ENCODE peak calls at places on chromosomes 16 and 17, in seven cellular contexts. One of them, this sample, is unnamed.

GRCh38 chr16:1794221-1794871 is 841 bp upstream of the IGFALS start:
- DNase-seq in immature natural killer cell: no peak
- DNase-seq in activated CD8-positive, alpha-beta T cell treated with anti-CD3 and anti-CD28 coated beads, Interleukin-2, amount 10 ng/mL, durations not matched to agents 7 days and 5 days: no peak
- DNase-seq in HEK293T: no peak
- DNase-seq in caudate nucleus: no peak
- DNase-seq in Daoy: no peak
- DNase-seq in endothelial cell of umbilical vein: no peak
- DNase-seq in this sample: no peak

GRCh38 chr17:29699283-29699682 is 76.6 kb upstream of the CORO6 start:
- DNase-seq in Daoy: no peak
- DNase-seq in activated CD8-positive, alpha-beta T cell treated with anti-CD3 and anti-CD28 coated beads, Interleukin-2, amount 10 ng/mL, durations not matched to agents 7 days and 5 days: no peak
- DNase-seq in immature natural killer cell: no peak
- DNase-seq in HEK293T: no peak
- DNase-seq in caudate nucleus: peak
- DNase-seq in endothelial cell of umbilical vein: no peak
- DNase-seq in this sample: peak

GRCh38 chr17:61247438-61247837 is 152.2 kb upstream of the TBX2 start:
- DNase-seq in Daoy: peak
- DNase-seq in caudate nucleus: no peak
- DNase-seq in endothelial cell of umbilical vein: no peak
- DNase-seq in immature natural killer cell: no peak
- DNase-seq in activated CD8-positive, alpha-beta T cell treated with anti-CD3 and anti-CD28 coated beads, Interleukin-2, amount 10 ng/mL, durations not matched to agents 7 days and 5 days: no peak
- DNase-seq in HEK293T: no peak
- DNase-seq in this sample: no peak

GRCh38 chr17:6913608-6914443 is 82.0 kb upstream of the ALOX12 start:
- DNase-seq in activated CD8-positive, alpha-beta T cell treated with anti-CD3 and anti-CD28 coated beads, Interleukin-2, amount 10 ng/mL, durations not matched to agents 7 days and 5 days: peak
- DNase-seq in HEK293T: peak
- DNase-seq in Daoy: peak
- DNase-seq in immature natural killer cell: peak
- DNase-seq in caudate nucleus: peak
- DNase-seq in endothelial cell of umbilical vein: peak
- DNase-seq in this sample: peak

GRCh38 chr16:24972608-24973220 is 42.5 kb downstream of the ARHGAP17 start:
- DNase-seq in Daoy: no peak
- DNase-seq in HEK293T: no peak
- DNase-seq in endothelial cell of umbilical vein: no peak
- DNase-seq in activated CD8-positive, alpha-beta T cell treated with anti-CD3 and anti-CD28 coated beads, Interleukin-2, amount 10 ng/mL, durations not matched to agents 7 days and 5 days: peak
- DNase-seq in caudate nucleus: no peak
- DNase-seq in immature natural killer cell: peak
- DNase-seq in this sample: no peak

GRCh38 chr17:42018339-42018738 is 1.1 kb upstream of the DNAJC7 start:
- DNase-seq in HEK293T: no peak
- DNase-seq in Daoy: no peak
- DNase-seq in activated CD8-positive, alpha-beta T cell treated with anti-CD3 and anti-CD28 coated beads, Interleukin-2, amount 10 ng/mL, durations not matched to agents 7 days and 5 days: no peak
- DNase-seq in immature natural killer cell: no peak
- DNase-seq in caudate nucleus: no peak
- DNase-seq in endothelial cell of umbilical vein: no peak
- DNase-seq in this sample: no peak

GRCh38 chr16:25633549-25633948 is 58.2 kb upstream of the HS3ST4 start:
- DNase-seq in activated CD8-positive, alpha-beta T cell treated with anti-CD3 and anti-CD28 coated beads, Interleukin-2, amount 10 ng/mL, durations not matched to agents 7 days and 5 days: no peak
- DNase-seq in endothelial cell of umbilical vein: no peak
- DNase-seq in caudate nucleus: no peak
- DNase-seq in Daoy: no peak
- DNase-seq in immature natural killer cell: no peak
- DNase-seq in HEK293T: no peak
- DNase-seq in this sample: no peak

GRCh38 chr16:67543036-67543435 is 14.4 kb downstream of the RIPOR1 start:
- DNase-seq in endothelial cell of umbilical vein: no peak
- DNase-seq in Daoy: no peak
- DNase-seq in caudate nucleus: no peak
- DNase-seq in HEK293T: no peak
- DNase-seq in immature natural killer cell: no peak
- DNase-seq in activated CD8-positive, alpha-beta T cell treated with anti-CD3 and anti-CD28 coated beads, Interleukin-2, amount 10 ng/mL, durations not matched to agents 7 days and 5 days: no peak
- DNase-seq in this sample: no peak

GRCh38 chr17:50414808-50415207 is 11.2 kb upstream of the ACSF2 start:
- DNase-seq in caudate nucleus: no peak
- DNase-seq in immature natural killer cell: no peak
- DNase-seq in Daoy: no peak
- DNase-seq in HEK293T: no peak
- DNase-seq in activated CD8-positive, alpha-beta T cell treated with anti-CD3 and anti-CD28 coated beads, Interleukin-2, amount 10 ng/mL, durations not matched to agents 7 days and 5 days: no peak
- DNase-seq in endothelial cell of umbilical vein: no peak
- DNase-seq in this sample: no peak

GRCh38 chr17:2089021-2089422 is 34.1 kb downstream of the HIC1 start:
- DNase-seq in caudate nucleus: no peak
- DNase-seq in HEK293T: no peak
- DNase-seq in Daoy: peak
- DNase-seq in endothelial cell of umbilical vein: peak
- DNase-seq in immature natural killer cell: no peak
- DNase-seq in activated CD8-positive, alpha-beta T cell treated with anti-CD3 and anti-CD28 coated beads, Interleukin-2, amount 10 ng/mL, durations not matched to agents 7 days and 5 days: no peak
- DNase-seq in this sample: no peak

GRCh38 chr17:54992797-54993639 is 24.5 kb downstream of the STXBP4 start:
- DNase-seq in immature natural killer cell: peak
- DNase-seq in Daoy: peak
- DNase-seq in endothelial cell of umbilical vein: peak
- DNase-seq in HEK293T: peak
- DNase-seq in caudate nucleus: no peak
- DNase-seq in activated CD8-positive, alpha-beta T cell treated with anti-CD3 and anti-CD28 coated beads, Interleukin-2, amount 10 ng/mL, durations not matched to agents 7 days and 5 days: no peak
- DNase-seq in this sample: no peak

GRCh38 chr16:86722970-86723369 is 144.6 kb downstream of the FOXL1 start:
- DNase-seq in activated CD8-positive, alpha-beta T cell treated with anti-CD3 and anti-CD28 coated beads, Interleukin-2, amount 10 ng/mL, durations not matched to agents 7 days and 5 days: no peak
- DNase-seq in immature natural killer cell: no peak
- DNase-seq in HEK293T: no peak
- DNase-seq in Daoy: no peak
- DNase-seq in caudate nucleus: no peak
- DNase-seq in endothelial cell of umbilical vein: no peak
- DNase-seq in this sample: no peak

GRCh38 chr16:1823821-1824220 is 2.8 kb downstream of the HAGH start:
- DNase-seq in HEK293T: no peak
- DNase-seq in endothelial cell of umbilical vein: peak
- DNase-seq in caudate nucleus: peak
- DNase-seq in Daoy: peak
- DNase-seq in immature natural killer cell: no peak
- DNase-seq in activated CD8-positive, alpha-beta T cell treated with anti-CD3 and anti-CD28 coated beads, Interleukin-2, amount 10 ng/mL, durations not matched to agents 7 days and 5 days: peak
- DNase-seq in this sample: no peak

GRCh38 chr17:20979792-20980083 is 63.1 kb downstream of the USP22 start:
- DNase-seq in HEK293T: no peak
- DNase-seq in Daoy: no peak
- DNase-seq in endothelial cell of umbilical vein: no peak
- DNase-seq in caudate nucleus: no peak
- DNase-seq in activated CD8-positive, alpha-beta T cell treated with anti-CD3 and anti-CD28 coated beads, Interleukin-2, amount 10 ng/mL, durations not matched to agents 7 days and 5 days: no peak
- DNase-seq in immature natural killer cell: no peak
- DNase-seq in this sample: no peak

GRCh38 chr17:14712471-14713075 is 411.7 kb downstream of the HS3ST3B1 start:
- DNase-seq in HEK293T: no peak
- DNase-seq in endothelial cell of umbilical vein: no peak
- DNase-seq in Daoy: no peak
- DNase-seq in caudate nucleus: no peak
- DNase-seq in activated CD8-positive, alpha-beta T cell treated with anti-CD3 and anti-CD28 coated beads, Interleukin-2, amount 10 ng/mL, durations not matched to agents 7 days and 5 days: no peak
- DNase-seq in immature natural killer cell: no peak
- DNase-seq in this sample: no peak

GRCh38 chr17:63993368-63993990 is 4.7 kb upstream of the PRR29 start:
- DNase-seq in HEK293T: no peak
- DNase-seq in endothelial cell of umbilical vein: no peak
- DNase-seq in immature natural killer cell: peak
- DNase-seq in Daoy: no peak
- DNase-seq in activated CD8-positive, alpha-beta T cell treated with anti-CD3 and anti-CD28 coated beads, Interleukin-2, amount 10 ng/mL, durations not matched to agents 7 days and 5 days: peak
- DNase-seq in caudate nucleus: no peak
- DNase-seq in this sample: no peak

GRCh38 chr16:22813946-22814325 is at the start of gene HS3ST2:
- DNase-seq in HEK293T: peak
- DNase-seq in endothelial cell of umbilical vein: no peak
- DNase-seq in activated CD8-positive, alpha-beta T cell treated with anti-CD3 and anti-CD28 coated beads, Interleukin-2, amount 10 ng/mL, durations not matched to agents 7 days and 5 days: no peak
- DNase-seq in Daoy: peak
- DNase-seq in immature natural killer cell: no peak
- DNase-seq in caudate nucleus: no peak
- DNase-seq in this sample: peak

GRCh38 chr17:19303367-19303776 is 59.2 kb downstream of the B9D1 start:
- DNase-seq in Daoy: peak
- DNase-seq in HEK293T: no peak
- DNase-seq in endothelial cell of umbilical vein: no peak
- DNase-seq in caudate nucleus: no peak
- DNase-seq in immature natural killer cell: no peak
- DNase-seq in activated CD8-positive, alpha-beta T cell treated with anti-CD3 and anti-CD28 coated beads, Interleukin-2, amount 10 ng/mL, durations not matched to agents 7 days and 5 days: no peak
- DNase-seq in this sample: no peak

GRCh38 chr17:11555530-11555929 is 42.7 kb upstream of the DNAH9 start:
- DNase-seq in caudate nucleus: no peak
- DNase-seq in Daoy: no peak
- DNase-seq in immature natural killer cell: no peak
- DNase-seq in activated CD8-positive, alpha-beta T cell treated with anti-CD3 and anti-CD28 coated beads, Interleukin-2, amount 10 ng/mL, durations not matched to agents 7 days and 5 days: no peak
- DNase-seq in HEK293T: no peak
- DNase-seq in endothelial cell of umbilical vein: no peak
- DNase-seq in this sample: no peak

GRCh38 chr17:28174352-28175046 is 132.0 kb downstream of the NLK start:
- DNase-seq in HEK293T: no peak
- DNase-seq in immature natural killer cell: peak
- DNase-seq in Daoy: peak
- DNase-seq in endothelial cell of umbilical vein: peak
- DNase-seq in caudate nucleus: no peak
- DNase-seq in activated CD8-positive, alpha-beta T cell treated with anti-CD3 and anti-CD28 coated beads, Interleukin-2, amount 10 ng/mL, durations not matched to agents 7 days and 5 days: peak
- DNase-seq in this sample: no peak

GRCh38 chr17:81489012-81489968 is 23.3 kb downstream of the ACTG1 start:
- DNase-seq in Daoy: no peak
- DNase-seq in immature natural killer cell: no peak
- DNase-seq in activated CD8-positive, alpha-beta T cell treated with anti-CD3 and anti-CD28 coated beads, Interleukin-2, amount 10 ng/mL, durations not matched to agents 7 days and 5 days: no peak
- DNase-seq in caudate nucleus: peak
- DNase-seq in HEK293T: no peak
- DNase-seq in endothelial cell of umbilical vein: no peak
- DNase-seq in this sample: no peak

GRCh38 chr16:3187798-3188674 is at the start of gene OR1F1:
- DNase-seq in immature natural killer cell: no peak
- DNase-seq in caudate nucleus: peak
- DNase-seq in activated CD8-positive, alpha-beta T cell treated with anti-CD3 and anti-CD28 coated beads, Interleukin-2, amount 10 ng/mL, durations not matched to agents 7 days and 5 days: peak
- DNase-seq in endothelial cell of umbilical vein: no peak
- DNase-seq in Daoy: peak
- DNase-seq in HEK293T: peak
- DNase-seq in this sample: no peak

GRCh38 chr17:4747847-4748246 is 8.1 kb upstream of the CXCL16 start:
- DNase-seq in Daoy: no peak
- DNase-seq in immature natural killer cell: no peak
- DNase-seq in endothelial cell of umbilical vein: peak
- DNase-seq in activated CD8-positive, alpha-beta T cell treated with anti-CD3 and anti-CD28 coated beads, Interleukin-2, amount 10 ng/mL, durations not matched to agents 7 days and 5 days: peak
- DNase-seq in HEK293T: no peak
- DNase-seq in caudate nucleus: no peak
- DNase-seq in this sample: no peak

GRCh38 chr17:51228177-51228576 is 31.7 kb downstream of the MBTD1 start:
- DNase-seq in caudate nucleus: no peak
- DNase-seq in immature natural killer cell: no peak
- DNase-seq in endothelial cell of umbilical vein: no peak
- DNase-seq in HEK293T: no peak
- DNase-seq in activated CD8-positive, alpha-beta T cell treated with anti-CD3 and anti-CD28 coated beads, Interleukin-2, amount 10 ng/mL, durations not matched to agents 7 days and 5 days: no peak
- DNase-seq in Daoy: no peak
- DNase-seq in this sample: no peak

GRCh38 chr16:67415872-67416793 is at the start of gene ZDHHC1:
- DNase-seq in immature natural killer cell: peak
- DNase-seq in Daoy: peak
- DNase-seq in HEK293T: peak
- DNase-seq in endothelial cell of umbilical vein: peak
- DNase-seq in caudate nucleus: peak
- DNase-seq in activated CD8-positive, alpha-beta T cell treated with anti-CD3 and anti-CD28 coated beads, Interleukin-2, amount 10 ng/mL, durations not matched to agents 7 days and 5 days: peak
- DNase-seq in this sample: no peak

GRCh38 chr17:37239690-37240344 is 136.0 kb upstream of the C17orf78 start:
- DNase-seq in HEK293T: peak
- DNase-seq in Daoy: no peak
- DNase-seq in endothelial cell of umbilical vein: peak
- DNase-seq in caudate nucleus: no peak
- DNase-seq in immature natural killer cell: peak
- DNase-seq in activated CD8-positive, alpha-beta T cell treated with anti-CD3 and anti-CD28 coated beads, Interleukin-2, amount 10 ng/mL, durations not matched to agents 7 days and 5 days: peak
- DNase-seq in this sample: no peak

GRCh38 chr17:17691468-17692263 is 10.4 kb downstream of the RAI1 start:
- DNase-seq in HEK293T: no peak
- DNase-seq in Daoy: peak
- DNase-seq in endothelial cell of umbilical vein: peak
- DNase-seq in caudate nucleus: no peak
- DNase-seq in activated CD8-positive, alpha-beta T cell treated with anti-CD3 and anti-CD28 coated beads, Interleukin-2, amount 10 ng/mL, durations not matched to agents 7 days and 5 days: no peak
- DNase-seq in immature natural killer cell: no peak
- DNase-seq in this sample: no peak

GRCh38 chr16:27505297-27506236 is 44.1 kb downstream of the GTF3C1 start:
- DNase-seq in immature natural killer cell: no peak
- DNase-seq in HEK293T: no peak
- DNase-seq in activated CD8-positive, alpha-beta T cell treated with anti-CD3 and anti-CD28 coated beads, Interleukin-2, amount 10 ng/mL, durations not matched to agents 7 days and 5 days: no peak
- DNase-seq in endothelial cell of umbilical vein: no peak
- DNase-seq in caudate nucleus: peak
- DNase-seq in Daoy: no peak
- DNase-seq in this sample: no peak

GRCh38 chr16:20811889-20812439 is 5.6 kb downstream of the REXO5 start:
- DNase-seq in HEK293T: no peak
- DNase-seq in endothelial cell of umbilical vein: no peak
- DNase-seq in activated CD8-positive, alpha-beta T cell treated with anti-CD3 and anti-CD28 coated beads, Interleukin-2, amount 10 ng/mL, durations not matched to agents 7 days and 5 days: no peak
- DNase-seq in caudate nucleus: no peak
- DNase-seq in Daoy: no peak
- DNase-seq in immature natural killer cell: no peak
- DNase-seq in this sample: no peak

GRCh38 chr16:76583466-76583865 is 306.3 kb downstream of the CNTNAP4 start:
- DNase-seq in activated CD8-positive, alpha-beta T cell treated with anti-CD3 and anti-CD28 coated beads, Interleukin-2, amount 10 ng/mL, durations not matched to agents 7 days and 5 days: no peak
- DNase-seq in HEK293T: no peak
- DNase-seq in Daoy: peak
- DNase-seq in endothelial cell of umbilical vein: no peak
- DNase-seq in immature natural killer cell: no peak
- DNase-seq in caudate nucleus: no peak
- DNase-seq in this sample: no peak

GRCh38 chr16:1308036-1308976 is 1.1 kb upstream of the UBE2I start:
- DNase-seq in caudate nucleus: no peak
- DNase-seq in Daoy: no peak
- DNase-seq in activated CD8-positive, alpha-beta T cell treated with anti-CD3 and anti-CD28 coated beads, Interleukin-2, amount 10 ng/mL, durations not matched to agents 7 days and 5 days: no peak
- DNase-seq in endothelial cell of umbilical vein: no peak
- DNase-seq in HEK293T: no peak
- DNase-seq in immature natural killer cell: no peak
- DNase-seq in this sample: no peak

GRCh38 chr17:8621585-8621984 is 8.9 kb downstream of the MYH10 start:
- DNase-seq in activated CD8-positive, alpha-beta T cell treated with anti-CD3 and anti-CD28 coated beads, Interleukin-2, amount 10 ng/mL, durations not matched to agents 7 days and 5 days: no peak
- DNase-seq in HEK293T: no peak
- DNase-seq in immature natural killer cell: no peak
- DNase-seq in caudate nucleus: no peak
- DNase-seq in Daoy: no peak
- DNase-seq in endothelial cell of umbilical vein: no peak
- DNase-seq in this sample: no peak

GRCh38 chr17:37259030-37259735 is 116.6 kb upstream of the C17orf78 start:
- DNase-seq in endothelial cell of umbilical vein: peak
- DNase-seq in activated CD8-positive, alpha-beta T cell treated with anti-CD3 and anti-CD28 coated beads, Interleukin-2, amount 10 ng/mL, durations not matched to agents 7 days and 5 days: no peak
- DNase-seq in immature natural killer cell: no peak
- DNase-seq in caudate nucleus: no peak
- DNase-seq in Daoy: peak
- DNase-seq in HEK293T: no peak
- DNase-seq in this sample: no peak

GRCh38 chr16:8712589-8713361 is 38.4 kb downstream of the ABAT start:
- DNase-seq in Daoy: no peak
- DNase-seq in endothelial cell of umbilical vein: no peak
- DNase-seq in HEK293T: peak
- DNase-seq in activated CD8-positive, alpha-beta T cell treated with anti-CD3 and anti-CD28 coated beads, Interleukin-2, amount 10 ng/mL, durations not matched to agents 7 days and 5 days: no peak
- DNase-seq in immature natural killer cell: no peak
- DNase-seq in caudate nucleus: peak
- DNase-seq in this sample: peak

GRCh38 chr17:80264048-80264792 is 3.6 kb downstream of the RNF213 start:
- DNase-seq in endothelial cell of umbilical vein: no peak
- DNase-seq in Daoy: no peak
- DNase-seq in immature natural killer cell: peak
- DNase-seq in activated CD8-positive, alpha-beta T cell treated with anti-CD3 and anti-CD28 coated beads, Interleukin-2, amount 10 ng/mL, durations not matched to agents 7 days and 5 days: peak
- DNase-seq in HEK293T: no peak
- DNase-seq in caudate nucleus: no peak
- DNase-seq in this sample: no peak

GRCh38 chr17:79305831-79306687 is 231.4 kb downstream of the ENGASE start:
- DNase-seq in immature natural killer cell: no peak
- DNase-seq in endothelial cell of umbilical vein: peak
- DNase-seq in Daoy: peak
- DNase-seq in activated CD8-positive, alpha-beta T cell treated with anti-CD3 and anti-CD28 coated beads, Interleukin-2, amount 10 ng/mL, durations not matched to agents 7 days and 5 days: no peak
- DNase-seq in HEK293T: no peak
- DNase-seq in caudate nucleus: no peak
- DNase-seq in this sample: no peak